ENCODE peak calls at places on chromosomes 13 and 19, in six cellular contexts. U is A549, S is IMR-90, A is GM12878, X is HepG2, J is K562. Q is an unnamed sample.

GRCh38 chr13:101579291-101579802 is 126.9 kb downstream of the ITGBL1 start:
- DNase-seq in X (peak), J (no peak), U (no peak), A (no peak), S (peak), Q (no peak)

GRCh38 chr13:59111711-59112110 is 1052.0 kb downstream of the DIAPH3 start:
- DNase-seq in A (no peak), X (no peak), J (no peak), S (peak), U (no peak), Q (no peak)

GRCh38 chr19:30052122-30053075 is 110.4 kb downstream of the URI1 start:
- DNase-seq in A (no peak), S (no peak), U (no peak), X (no peak), J (no peak), Q (no peak)

GRCh38 chr19:16394681-16395375 is 70.2 kb downstream of the KLF2 start:
- DNase-seq in A (no peak), U (no peak), S (peak), X (no peak), J (no peak), Q (no peak)

GRCh38 chr13:88761145-88761544 is 1090.0 kb downstream of the SLITRK5 start:
- DNase-seq in S (no peak), J (no peak), X (no peak), U (no peak), A (no peak), Q (no peak)

GRCh38 chr19:2852598-2852997 is 11.3 kb downstream of the ZNF555 start:
- DNase-seq in X (no peak), J (no peak), S (no peak), U (no peak), A (no peak), Q (no peak)

GRCh38 chr13:87677334-87678234 is 6.4 kb downstream of the SLITRK5 start:
- DNase-seq in S (no peak), X (peak), A (no peak), J (no peak), U (no peak), Q (peak)

GRCh38 chr13:38685974-38686571 is 804 bp upstream of the FREM2 start:
- DNase-seq in S (no peak), A (no peak), J (peak), U (no peak), X (no peak), Q (peak)

GRCh38 chr13:66138172-66138811 is 1091.8 kb downstream of the PCDH9 start:
- DNase-seq in A (peak), X (no peak), U (no peak), J (no peak), S (no peak), Q (no peak)

GRCh38 chr19:3949997-3950859 is 17.4 kb downstream of the NMRK2 start:
- DNase-seq in S (no peak), A (no peak), X (no peak), J (peak), U (no peak), Q (no peak)

GRCh38 chr19:46963093-46963734 is 56.4 kb upstream of the NPAS1 start:
- DNase-seq in J (no peak), S (peak), U (no peak), X (no peak), A (no peak), Q (no peak)

GRCh38 chr19:19627716-19628498 is at the start of gene LPAR2:
- DNase-seq in J (no peak), S (no peak), X (no peak), A (no peak), U (peak), Q (no peak)

GRCh38 chr19:14089662-14090508 is 666 bp downstream of the SAMD1 start:
- DNase-seq in X (no peak), U (no peak), A (no peak), J (peak), S (peak), Q (peak)

GRCh38 chr13:80201686-80202085 is 139.2 kb downstream of the SPRY2 start:
- DNase-seq in S (no peak), X (no peak), J (no peak), U (no peak), A (no peak), Q (no peak)

GRCh38 chr13:110575322-110576069 is 14.0 kb upstream of the RAB20 start:
- DNase-seq in U (no peak), X (peak), J (peak), S (peak), A (peak), Q (no peak)

GRCh38 chr19:56170261-56170660 is 5.5 kb upstream of the GALP start:
- DNase-seq in J (peak), A (no peak), U (no peak), S (peak), X (peak), Q (no peak)

GRCh38 chr13:50783066-50783465 is 60.4 kb downstream of the DLEU7 start:
- DNase-seq in S (no peak), J (no peak), A (no peak), X (no peak), U (no peak), Q (no peak)

GRCh38 chr19:16368385-16369305 is 44.0 kb downstream of the KLF2 start:
- DNase-seq in J (no peak), S (no peak), U (no peak), X (peak), A (no peak), Q (no peak)

GRCh38 chr13:50826035-50826434 is 17.5 kb downstream of the DLEU7 start:
- DNase-seq in J (no peak), X (no peak), S (no peak), A (no peak), U (no peak), Q (no peak)

GRCh38 chr19:38850976-38851621 is 1.3 kb upstream of the HNRNPL start:
- DNase-seq in S (no peak), U (no peak), A (no peak), X (no peak), J (peak), Q (no peak)

GRCh38 chr13:108342369-108343289 is 73.1 kb downstream of the TNFSF13B start:
- DNase-seq in J (peak), X (peak), S (peak), U (peak), A (peak), Q (no peak)
- TF ChIP-seq BHLHE40 in J (no peak), X (no peak), S (no peak), U (no peak), A (no peak), Q (no peak)

DNA sequence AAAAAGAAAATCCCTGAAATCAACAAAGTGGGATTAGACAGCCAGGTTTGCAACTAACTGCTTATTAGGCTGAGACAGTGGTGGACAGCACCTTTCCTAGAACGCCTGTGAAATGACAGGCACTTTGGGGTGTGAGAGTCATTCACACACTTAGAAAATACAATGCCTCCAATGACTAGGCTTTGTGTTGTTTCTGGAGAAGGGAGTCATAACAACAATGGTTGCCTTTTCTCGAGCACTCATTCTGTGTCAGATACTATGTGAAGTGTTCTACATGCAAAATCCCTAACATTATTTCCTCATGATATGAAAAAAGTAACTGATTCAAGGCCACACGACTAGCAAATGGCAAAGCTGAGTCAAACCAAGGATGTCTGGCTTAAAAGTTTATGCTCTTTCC is 41.2 kb downstream of the SACS start:
- DNase-seq in U (no peak), J (no peak), A (no peak), S (no peak), X (no peak), Q (no peak)
- TF ChIP-seq BHLHE40 in U (no peak), J (no peak), A (no peak), S (no peak), X (no peak), Q (no peak)

GRCh38 chr13:35179920-35180663 is 238.0 kb downstream of the NBEA start:
- DNase-seq in S (no peak), J (no peak), U (no peak), X (no peak), A (no peak), Q (no peak)

DNA sequence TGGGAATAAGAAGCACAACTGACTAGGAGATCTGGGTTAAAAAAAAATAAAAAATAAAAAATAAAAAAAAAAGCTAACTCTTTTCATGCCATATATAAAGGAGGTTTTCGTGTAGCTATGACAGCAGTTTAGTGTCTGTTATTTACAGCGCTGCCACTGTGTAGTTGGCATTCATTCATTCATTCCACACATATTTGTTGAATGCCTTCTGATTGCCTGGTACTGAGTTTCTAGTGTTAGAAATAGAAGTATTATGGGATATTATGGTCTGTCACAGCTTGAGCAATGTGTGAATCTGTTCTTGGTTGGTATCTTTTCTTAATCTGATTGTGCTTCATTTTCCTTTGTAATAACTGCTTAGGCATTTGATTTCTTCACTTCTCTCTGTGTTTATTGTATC is 237.4 kb downstream of the NBEA start:
- DNase-seq in J (no peak), U (no peak), S (no peak), A (no peak), X (no peak), Q (no peak)
- TF ChIP-seq BHLHE40 in J (no peak), U (no peak), S (no peak), A (no peak), X (no peak), Q (no peak)

GRCh38 chr13:113048766-113049165 is 56.8 kb upstream of the F7 start:
- DNase-seq in S (no peak), J (no peak), X (no peak), A (no peak), U (no peak), Q (no peak)

GRCh38 chr13:113050856-113051431 is 54.6 kb upstream of the F7 start:
- DNase-seq in A (no peak), U (no peak), J (no peak), X (no peak), S (no peak), Q (no peak)

GRCh38 chr13:113047587-113047986 is 58.0 kb upstream of the F7 start:
- DNase-seq in X (no peak), J (no peak), S (no peak), U (no peak), A (no peak), Q (no peak)

GRCh38 chr13:113049981-113050380 is 55.6 kb upstream of the F7 start:
- DNase-seq in J (no peak), U (no peak), X (no peak), S (no peak), A (no peak), Q (no peak)

GRCh38 chr13:113049521-113049941 is 56.1 kb upstream of the F7 start:
- DNase-seq in U (no peak), S (no peak), A (no peak), J (no peak), X (no peak), Q (no peak)
- TF ChIP-seq BHLHE40 in U (no peak), S (no peak), A (no peak), J (no peak), X (no peak), Q (no peak)